ENCODE peak calls at places on chromosomes 4 and X, in ten cellular contexts. B is neuronal stem cell; V is fibroblast of lung; D is right lobe of liver; T is IMR-90; P is neural progenitor cell; O is SK-N-SH; W is colonic mucosa; X is testis; R is CD4-positive, alpha-beta T cell. Y is an unnamed sample.

GRCh38 chrX:103941201-103941975 is 21.0 kb upstream of the TMSB15B start:
- DNase-seq in O (peak; percentile 20), T (peak; percentile 32), X (no peak), B (no peak), W (no peak), V (peak; percentile 43), P (peak; percentile 17), D (no peak), R (no peak), Y (no peak)

GRCh38 chrX:84477114-84477513 is 25.1 kb downstream of the HDX start:
- DNase-seq in D (no peak), V (no peak), P (no peak), O (no peak), B (no peak), T (no peak), X (no peak), R (no peak), W (no peak), Y (no peak)

GRCh38 chr4:8221476-8221875 is 22.4 kb downstream of the SH3TC1 start:
- DNase-seq in T (peak; percentile 10), B (no peak), V (peak; percentile 28), D (no peak), W (no peak), O (peak; percentile 80), P (no peak), R (no peak), X (no peak), Y (no peak)

GRCh38 chrX:119067023-119067739 is 5.6 kb upstream of the CT47C1 start:
- DNase-seq in W (peak; percentile 47), D (peak; percentile 42), B (peak; percentile 17), R (peak; percentile 7), T (peak; percentile 49), X (peak; percentile 67), O (peak; percentile 44), P (peak; percentile 56), V (peak; percentile 34), Y (peak; percentile 66)

GRCh38 chr4:136737066-136737465 is 795.2 kb downstream of the PCDH18 start:
- DNase-seq in O (no peak), V (no peak), B (no peak), P (no peak), T (peak; percentile 36), X (no peak), D (no peak), W (no peak), R (no peak), Y (no peak)

GRCh38 chr4:186723207-186724047 is at the start of gene FAT1:
- DNase-seq in V (peak; percentile 86), D (peak; percentile 70), X (peak; percentile 75), T (peak; percentile 71), P (peak; percentile 91), B (peak; percentile 84), R (no peak), W (peak; percentile 66), O (peak; percentile 85), Y (peak; percentile 62)

GRCh38 chrX:21907250-21907649 is 33.3 kb upstream of the SMS start:
- DNase-seq in O (no peak), D (no peak), B (no peak), X (no peak), T (peak; percentile 30), W (no peak), V (peak; percentile 71), P (no peak), R (no peak), Y (no peak)

GRCh38 chr4:75821966-75822365 is 80.3 kb downstream of the PPEF2 start:
- DNase-seq in W (no peak), D (no peak), P (no peak), R (no peak), B (no peak), O (no peak), V (peak; percentile 69), T (peak; percentile 65), X (no peak), Y (peak; percentile 41)

GRCh38 chrX:136660896-136661295 is 12.9 kb downstream of the CD40LG start:
- DNase-seq in D (no peak), O (no peak), V (no peak), X (no peak), B (no peak), R (no peak), P (no peak), W (no peak), T (no peak), Y (no peak)

GRCh38 chrX:136666088-136666487 is 18.1 kb downstream of the CD40LG start:
- DNase-seq in T (no peak), B (no peak), V (no peak), O (no peak), D (no peak), P (no peak), X (no peak), W (no peak), R (no peak), Y (no peak)

GRCh38 chrX:136662104-136662503 is 14.1 kb downstream of the CD40LG start:
- DNase-seq in X (no peak), D (no peak), V (no peak), O (no peak), T (no peak), R (peak; percentile 35), B (no peak), P (no peak), W (no peak), Y (no peak)

GRCh38 chrX:136665258-136665900 is 17.4 kb downstream of the CD40LG start:
- DNase-seq in V (no peak), T (no peak), R (no peak), X (no peak), P (no peak), D (no peak), B (no peak), O (no peak), W (no peak), Y (no peak)

GRCh38 chrX:136662976-136663375 is 15.0 kb downstream of the CD40LG start:
- DNase-seq in R (no peak), X (no peak), O (no peak), W (no peak), V (no peak), P (no peak), D (no peak), B (no peak), T (no peak), Y (no peak)
- H3K9me3 ChIP-seq in R (no peaks in the 10 kb centered on the region), X (no peaks in the 10 kb centered on the region), O (no peaks in the 10 kb centered on the region), W (no peaks in the 10 kb centered on the region), V (no peaks in the 10 kb centered on the region), P (peaks cover 9% of the 10 kb centered on the region), D (no peaks in the 10 kb centered on the region), B (no peaks in the 10 kb centered on the region), T (peaks cover 4% of the 10 kb centered on the region), Y (no peaks in the 10 kb centered on the region)

GRCh38 chr4:610411-611261 is 14.7 kb upstream of the PDE6B start:
- DNase-seq in P (no peak), O (no peak), R (no peak), D (no peak), B (no peak), V (peak; percentile 48), W (peak; percentile 36), T (peak; percentile 49), X (no peak), Y (no peak)

GRCh38 chr4:612749-613125 is 12.6 kb upstream of the PDE6B start:
- DNase-seq in T (no peak), B (no peak), D (no peak), X (no peak), O (no peak), P (no peak), V (no peak), R (no peak), W (no peak), Y (no peak)

GRCh38 chr4:608236-608635 is 17.1 kb upstream of the PDE6B start:
- DNase-seq in R (no peak), W (no peak), P (no peak), T (no peak), V (no peak), X (no peak), B (no peak), O (no peak), D (no peak), Y (no peak)

GRCh38 chr4:612052-612748 is 13.2 kb upstream of the PDE6B start:
- DNase-seq in B (no peak), W (no peak), V (no peak), R (no peak), P (no peak), O (no peak), T (no peak), X (no peak), D (no peak), Y (no peak)

DNA sequence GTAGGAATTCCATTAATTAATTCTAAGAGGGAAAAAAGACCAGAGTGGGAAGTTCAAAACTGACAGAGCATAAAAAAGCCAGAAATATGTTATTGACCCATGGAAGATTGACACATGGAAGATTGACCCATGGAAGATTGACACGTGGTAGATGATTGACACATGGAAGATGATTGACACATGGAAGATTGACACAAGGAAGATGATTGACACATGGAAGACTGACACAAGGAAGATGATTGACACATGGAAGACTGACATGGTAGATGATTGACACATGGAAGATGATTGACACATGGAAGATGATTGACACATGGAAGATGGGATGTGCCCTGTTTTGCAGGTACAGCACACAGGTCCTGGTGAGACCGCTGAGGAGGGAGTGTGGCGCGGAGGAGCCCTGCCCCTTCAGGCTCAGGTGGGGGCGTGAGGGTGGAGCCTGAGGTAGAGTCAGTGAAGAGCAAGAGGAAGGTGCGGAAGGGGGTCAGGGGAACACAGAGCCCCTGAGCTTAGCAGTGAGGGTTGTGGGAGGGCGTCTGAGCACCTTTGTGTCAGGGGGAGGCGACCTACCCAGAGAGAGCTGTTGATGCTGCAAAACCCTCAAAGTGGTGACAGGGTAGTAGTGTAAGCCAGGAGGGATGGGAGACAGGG is 15.8 kb upstream of the PDE6B start:
- DNase-seq in R (no peak), O (no peak), B (no peak), P (no peak), X (no peak), V (no peak), W (no peak), T (no peak), D (no peak), Y (no peak)
- H3K9me3 ChIP-seq in R (no peaks in the 10 kb centered on the region), O (no peaks in the 10 kb centered on the region), B (peaks cover 7% of the 10 kb centered on the region), P (no peaks in the 10 kb centered on the region), X (no peaks in the 10 kb centered on the region), V (no peaks in the 10 kb centered on the region), W (no peaks in the 10 kb centered on the region), T (peaks cover 2% of the 10 kb centered on the region), D (no peaks in the 10 kb centered on the region), Y (no peaks in the 10 kb centered on the region)

GRCh38 chrX:123313486-123313885 is 129.4 kb downstream of the GRIA3 start:
- DNase-seq in P (no peak), W (no peak), O (no peak), D (no peak), X (no peak), R (no peak), V (peak; percentile 18), T (no peak), B (no peak), Y (no peak)

GRCh38 chrX:123308663-123309062 is 124.6 kb downstream of the GRIA3 start:
- DNase-seq in O (no peak), R (no peak), B (no peak), P (no peak), W (no peak), X (no peak), T (no peak), V (peak; percentile 63), D (no peak), Y (no peak)

GRCh38 chrX:123311486-123311885 is 127.4 kb downstream of the GRIA3 start:
- DNase-seq in D (no peak), O (no peak), V (no peak), X (no peak), B (no peak), T (no peak), W (no peak), R (no peak), P (no peak), Y (no peak)

DNA sequence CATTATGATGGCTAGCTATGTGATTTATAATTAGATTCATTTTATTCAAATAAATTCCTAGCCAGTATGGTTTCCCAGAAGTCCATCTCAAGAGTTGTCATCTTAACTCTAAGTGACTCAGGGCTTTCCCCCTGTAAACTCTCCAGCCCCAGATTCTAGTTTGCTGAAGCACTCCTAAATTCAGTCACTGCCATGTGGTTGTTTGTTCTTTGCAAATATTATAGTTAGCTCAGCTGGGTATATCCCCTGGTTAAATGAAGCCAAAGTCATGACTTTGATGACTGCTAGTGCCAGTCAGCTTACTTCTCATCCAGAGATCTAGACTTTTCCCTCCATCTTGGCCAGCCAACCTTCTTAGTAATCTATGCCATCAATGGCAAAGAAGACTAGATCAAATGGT is 126.0 kb downstream of the GRIA3 start:
- DNase-seq in O (no peak), T (no peak), D (no peak), V (no peak), X (no peak), W (no peak), R (no peak), P (no peak), B (no peak), Y (no peak)
- H3K9me3 ChIP-seq in O (no peaks in the 10 kb centered on the region), T (no peaks in the 10 kb centered on the region), D (no peaks in the 10 kb centered on the region), V (no peaks in the 10 kb centered on the region), X (no peaks in the 10 kb centered on the region), W (no peaks in the 10 kb centered on the region), R (no peaks in the 10 kb centered on the region), P (no peaks in the 10 kb centered on the region), B (no peaks in the 10 kb centered on the region), Y (no peaks in the 10 kb centered on the region)

GRCh38 chr4:385934-386707 is 48.5 kb downstream of the ZNF141 start:
- DNase-seq in V (no peak), D (no peak), B (no peak), T (no peak), O (peak; percentile 9), W (no peak), P (no peak), R (no peak), X (peak; percentile 83), Y (no peak)

GRCh38 chr4:384311-385010 is 46.8 kb downstream of the ZNF141 start:
- DNase-seq in B (no peak), O (no peak), D (no peak), W (no peak), P (no peak), T (no peak), R (no peak), V (no peak), X (no peak), Y (no peak)

DNA sequence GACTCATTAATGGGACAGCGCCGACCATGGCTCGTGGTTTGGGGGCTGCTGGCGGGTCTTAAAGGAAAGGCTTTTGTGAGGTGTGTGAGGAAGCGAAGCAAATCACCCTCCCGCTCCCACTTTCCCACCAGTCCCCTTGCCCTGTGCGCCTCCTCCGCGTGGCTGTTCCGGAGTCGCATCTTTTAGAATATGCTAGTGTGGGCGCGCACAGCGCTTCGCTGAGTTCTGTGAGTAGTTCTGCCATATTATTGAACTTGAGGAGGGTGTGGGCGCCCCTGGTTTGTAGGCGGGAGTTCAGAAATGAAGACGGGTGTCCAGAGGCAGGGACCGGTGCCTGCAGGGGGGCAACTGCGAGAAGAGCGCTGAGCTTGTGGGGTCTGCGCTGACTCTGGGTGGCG is 49.1 kb downstream of the ZNF141 start:
- DNase-seq in P (no peak), T (no peak), B (no peak), X (peak; percentile 20), D (no peak), O (no peak), R (no peak), W (no peak), V (no peak), Y (no peak)
- H3K9me3 ChIP-seq in P (no peaks in the 10 kb centered on the region), T (peaks cover 59% of the 10 kb centered on the region), B (peaks cover 32% of the 10 kb centered on the region), X (no peaks in the 10 kb centered on the region), D (no peaks in the 10 kb centered on the region), O (no peaks in the 10 kb centered on the region), R (peaks cover 94% of the 10 kb centered on the region), W (peaks cover 6% of the 10 kb centered on the region), V (no peaks in the 10 kb centered on the region), Y (no peaks in the 10 kb centered on the region)

Y was measured in thyroid gland.